ENCODE peak calls at places on chromosomes 4 and X, in four cellular contexts. N is right lobe of liver, B is left lung, M is B cell. A is an unnamed sample.

GRCh38 chrX:112888916-112889315 is 48.3 kb upstream of the AMOT start:
- DNase-seq in M (no peak), B (no peak), N (no peak), A (no peak)

GRCh38 chr4:31246856-31247255 is 526.7 kb downstream of the PCDH7 start:
- DNase-seq in B (no peak), N (no peak), M (no peak), A (no peak)

GRCh38 chrX:97685753-97686152 is 802.0 kb downstream of the RPA4 start:
- DNase-seq in N (no peak), B (no peak), M (no peak), A (no peak)

GRCh38 chr4:27678027-27678426 is 817.4 kb downstream of the STIM2 start:
- DNase-seq in N (no peak), B (no peak), M (no peak), A (no peak)

GRCh38 chrX:9662148-9662547 is 103.5 kb downstream of the GPR143 start:
- DNase-seq in M (no peak), B (no peak), N (no peak), A (no peak)

GRCh38 chr4:70640192-70640591 is 11.6 kb downstream of the ENAM start:
- DNase-seq in N (no peak), M (no peak), B (no peak), A (no peak)

GRCh38 chrX:47586043-47586787 is 4.0 kb downstream of the TIMP1 start:
- DNase-seq in N (no peak), B (no peak), M (no peak), A (no peak)

GRCh38 chrX:135463937-135464336 is 42.2 kb downstream of the SMIM10L2A start:
- DNase-seq in B (no peak), M (no peak), N (no peak), A (no peak)

GRCh38 chr4:112312610-112313239 is 15.6 kb downstream of the ALPK1 start:
- DNase-seq in N (no peak), M (no peak), B (no peak), A (no peak)

GRCh38 chr4:112318239-112319142 is 21.3 kb downstream of the ALPK1 start:
- DNase-seq in N (no peak), B (no peak), M (no peak), A (no peak)

GRCh38 chr4:112311516-112311915 is 14.3 kb downstream of the ALPK1 start:
- DNase-seq in N (no peak), B (no peak), M (no peak), A (no peak)

GRCh38 chr4:112315446-112315845 is 18.3 kb downstream of the ALPK1 start:
- DNase-seq in N (no peak), B (no peak), M (no peak), A (no peak)

DNA sequence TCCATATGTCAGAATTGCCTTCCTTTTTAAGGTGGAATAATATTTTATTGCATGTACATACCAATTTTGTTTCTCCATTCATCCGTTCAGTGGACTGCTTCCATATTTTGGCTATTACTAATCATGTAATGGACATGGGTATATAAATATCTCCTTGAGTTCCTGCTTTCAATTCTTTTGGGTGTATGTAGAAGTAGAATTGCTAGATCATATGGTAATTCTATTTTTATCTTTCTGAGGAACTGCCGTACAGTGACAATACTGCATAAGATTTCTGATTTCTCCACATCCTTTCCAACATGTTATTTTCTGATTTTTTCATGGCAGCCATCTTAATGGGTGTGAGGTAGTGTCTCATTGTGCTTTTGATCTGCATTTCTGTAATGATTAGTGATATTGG is 19.2 kb downstream of the ALPK1 start:
- DNase-seq in B (no peak), M (no peak), N (no peak), A (no peak)
- TF ChIP-seq CTCF in B (no peak), M (no peak), N (no peak), A (no peak)

GRCh38 chr4:48275247-48275646 is 5.6 kb upstream of the TEC start:
- DNase-seq in B (no peak), M (peak), N (no peak), A (no peak)
- TF ChIP-seq CTCF in B (peak), M (peak), N (peak), A (peak)

GRCh38 chr4:874971-875817 is 49.3 kb upstream of the CPLX1 start:
- DNase-seq in N (no peak), B (no peak), M (no peak), A (no peak)

GRCh38 chr4:875818-876423 is 50.0 kb upstream of the CPLX1 start:
- DNase-seq in M (no peak), B (no peak), N (no peak), A (no peak)

GRCh38 chr4:878796-879729 is 53.1 kb downstream of the GAK start:
- DNase-seq in N (no peak), M (no peak), B (no peak), A (peak)

GRCh38 chr4:877502-877901 is 51.6 kb upstream of the CPLX1 start:
- DNase-seq in N (no peak), M (no peak), B (no peak), A (no peak)

GRCh38 chr4:876780-877179 is 50.9 kb upstream of the CPLX1 start:
- DNase-seq in N (no peak), M (no peak), B (no peak), A (no peak)
- TF ChIP-seq CTCF in N (no peak), M (peak), B (no peak), A (no peak)

GRCh38 chr4:41234424-41234823 is 20.1 kb upstream of the APBB2 start:
- DNase-seq in B (no peak), N (no peak), M (no peak), A (no peak)

GRCh38 chr4:41236046-41236445 is 20.7 kb upstream of the UCHL1 start:
- DNase-seq in M (no peak), N (no peak), B (no peak), A (no peak)

GRCh38 chr4:41236508-41236907 is 20.2 kb upstream of the UCHL1 start:
- DNase-seq in N (no peak), M (no peak), B (no peak), A (no peak)

DNA sequence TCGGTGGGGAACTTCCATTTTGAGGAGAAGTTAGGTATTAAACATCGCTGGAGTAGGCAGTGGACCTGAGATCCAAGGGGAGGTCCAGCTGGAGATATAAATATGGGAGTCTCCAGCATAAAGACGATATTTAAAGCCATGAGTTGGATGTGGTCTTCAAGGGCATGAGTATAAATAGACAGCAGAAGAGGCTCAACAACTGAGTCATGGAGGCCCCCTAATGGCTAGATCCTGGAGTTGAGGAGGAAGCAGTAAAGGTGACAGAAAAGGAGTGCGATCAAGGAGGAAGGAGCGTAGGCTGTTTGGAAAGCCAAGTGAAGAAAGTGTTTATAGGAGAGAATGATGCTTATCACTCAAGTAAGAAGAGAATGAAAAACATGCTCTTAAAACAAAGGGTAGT is 18.1 kb upstream of the APBB2 start:
- DNase-seq in B (no peak), M (no peak), N (no peak), A (no peak)
- TF ChIP-seq CTCF in B (no peak), M (no peak), N (no peak), A (no peak)

DNA sequence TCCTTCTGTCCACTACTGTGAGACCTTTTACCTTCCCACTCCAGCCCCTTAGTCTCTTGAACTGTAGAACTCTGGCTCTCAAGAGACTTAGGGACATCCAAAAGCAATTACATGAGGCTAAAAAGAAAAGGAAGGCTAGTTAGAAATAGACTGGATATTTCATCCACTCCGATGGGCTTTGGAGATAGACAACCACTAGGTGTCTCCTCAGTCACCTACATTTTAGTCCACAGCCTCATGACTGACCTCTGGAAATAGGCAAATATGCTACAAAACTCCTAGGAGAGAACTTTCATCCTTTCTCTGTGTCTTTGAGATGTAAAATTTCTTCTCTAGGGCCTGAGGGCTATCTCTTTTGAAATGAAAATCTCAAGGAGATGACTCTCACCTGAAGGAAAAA is 45.1 kb upstream of the LAMP2 start:
- DNase-seq in M (no peak), B (no peak), N (no peak), A (no peak)
- TF ChIP-seq CTCF in M (no peak), B (no peak), N (peak), A (no peak)

DNA sequence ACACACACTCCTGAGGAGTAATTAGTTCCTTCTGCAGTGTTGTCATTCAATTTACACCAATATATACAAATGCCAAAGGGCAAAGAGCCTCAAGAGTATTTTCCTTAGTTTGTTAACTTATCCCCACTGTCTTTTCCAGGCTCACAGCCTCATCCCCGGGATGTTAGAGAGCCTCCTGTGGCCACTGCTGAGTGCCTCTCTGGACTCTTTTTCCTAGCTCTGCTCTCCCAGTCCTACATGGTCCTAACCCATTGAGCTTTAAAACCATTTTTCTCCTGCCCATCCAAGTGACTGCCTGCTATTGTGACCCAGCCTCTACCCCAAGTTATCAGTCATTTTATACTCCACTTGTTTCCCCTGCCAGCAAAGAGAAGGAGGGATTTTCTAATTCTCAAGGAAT is 23.5 kb upstream of the TTC29 start:
- DNase-seq in B (no peak), M (no peak), N (no peak), A (no peak)
- TF ChIP-seq CTCF in B (no peak), M (no peak), N (no peak), A (no peak)

GRCh38 chrX:131213400-131213799 is 75.7 kb downstream of the IGSF1 start:
- DNase-seq in B (no peak), M (no peak), N (no peak), A (no peak)

GRCh38 chrX:131216828-131217227 is 72.3 kb downstream of the IGSF1 start:
- DNase-seq in M (no peak), B (no peak), N (no peak), A (no peak)

DNA sequence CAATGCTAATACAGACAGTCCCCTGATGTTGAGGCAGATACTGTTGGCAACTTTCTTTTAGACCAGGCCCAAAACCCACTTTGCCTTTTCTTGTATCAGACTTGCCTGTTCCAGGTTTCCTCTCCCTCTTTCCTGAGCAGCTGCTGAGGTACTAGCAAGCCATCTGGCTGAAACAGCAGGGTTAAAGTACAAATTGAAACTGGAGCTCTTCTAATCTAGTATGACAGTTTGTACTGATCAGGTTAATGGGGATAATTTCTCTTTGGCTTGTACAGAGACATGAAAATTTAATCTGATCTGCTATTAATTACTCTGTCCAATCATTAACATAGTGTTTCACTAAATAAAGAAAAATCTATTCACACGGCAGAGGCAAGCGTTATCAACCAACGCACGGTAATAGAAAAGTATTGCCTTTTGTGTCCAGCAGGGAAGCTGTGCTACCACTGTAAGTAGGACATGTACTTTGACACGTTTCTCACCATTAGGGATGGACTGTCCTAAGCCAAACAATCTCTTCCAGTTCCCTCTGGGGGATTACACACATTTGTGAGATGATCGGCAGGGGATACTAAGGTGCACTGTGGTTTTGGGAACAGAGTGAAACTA is 71.1 kb downstream of the IGSF1 start:
- DNase-seq in M (no peak), B (no peak), N (no peak), A (no peak)
- TF ChIP-seq CTCF in M (no peak), B (no peak), N (peak), A (no peak)

GRCh38 chr4:184067931-184068554 is 149.6 kb downstream of the ENPP6 start:
- DNase-seq in N (no peak), M (no peak), B (no peak), A (no peak)
- TF ChIP-seq CTCF in N (no peak), M (no peak), B (no peak), A (no peak)

GRCh38 chrX:24376403-24376802 is 16.0 kb downstream of the SUPT20HL1 start:
- DNase-seq in M (no peak), B (no peak), N (no peak), A (no peak)

GRCh38 chrX:24375732-24376131 is 15.3 kb downstream of the SUPT20HL1 start:
- DNase-seq in B (no peak), M (no peak), N (no peak), A (no peak)

GRCh38 chrX:24377195-24377594 is 16.8 kb downstream of the SUPT20HL1 start:
- DNase-seq in N (no peak), B (no peak), M (no peak), A (no peak)

GRCh38 chrX:24378706-24379105 is 18.3 kb downstream of the SUPT20HL1 start:
- DNase-seq in N (no peak), B (no peak), M (no peak), A (no peak)

GRCh38 chrX:24377911-24378468 is 17.6 kb downstream of the SUPT20HL1 start:
- DNase-seq in N (no peak), B (no peak), M (no peak), A (no peak)
- TF ChIP-seq CTCF in N (no peak), B (no peak), M (no peak), A (no peak)

GRCh38 chr4:17562157-17562556 is 14.8 kb upstream of the LAP3 start:
- DNase-seq in B (no peak), M (no peak), N (no peak), A (no peak)
- TF ChIP-seq CTCF in B (no peak), M (no peak), N (peak), A (no peak)

A was measured in CD8-positive, alpha-beta T cell.